ENCODE peak calls at places on chromosomes 6 and 20, in five cellular contexts. D, A, P, B and Q are unnamed samples.

GRCh38 chr6:80771941-80772340 is 665.5 kb downstream of the BCKDHB start:
- DNase-seq in P (peak), B (no peak), D (peak), A (no peak), Q (no peak)

GRCh38 chr6:96939019-96939805 is 14.7 kb downstream of the KLHL32 start:
- DNase-seq in P (no peak), D (peak), B (no peak), A (no peak), Q (no peak)

GRCh38 chr20:37670426-37670825 is 23.4 kb upstream of the CTNNBL1 start:
- DNase-seq in B (no peak), D (no peak), P (no peak), A (no peak), Q (peak)

GRCh38 chr6:19731286-19731685 is 105.9 kb upstream of the ID4 start:
- DNase-seq in A (no peak), D (peak), P (no peak), B (peak), Q (no peak)

GRCh38 chr20:50821994-50822393 is 27.1 kb downstream of the BCAS4 start:
- DNase-seq in D (no peak), A (no peak), B (no peak), P (no peak), Q (no peak)

GRCh38 chr6:165630544-165630953 is 32.5 kb downstream of the PDE10A start:
- DNase-seq in A (no peak), D (no peak), B (no peak), P (no peak), Q (no peak)

GRCh38 chr6:1212919-1213318 is 99.0 kb upstream of the FOXQ1 start:
- DNase-seq in D (no peak), P (no peak), B (no peak), A (no peak), Q (no peak)

GRCh38 chr6:150756170-150756569 is 109.3 kb upstream of the MTHFD1L start:
- DNase-seq in B (no peak), D (no peak), P (no peak), A (no peak), Q (no peak)

GRCh38 chr6:17334265-17334664 is 53.1 kb downstream of the RBM24 start:
- DNase-seq in B (no peak), P (no peak), A (no peak), D (peak), Q (no peak)

GRCh38 chr6:34508425-34508824 is 42.5 kb downstream of the PACSIN1 start:
- DNase-seq in A (no peak), B (no peak), P (no peak), D (no peak), Q (no peak)

GRCh38 chr20:32672982-32673727 is 586 bp downstream of the C20orf203 start:
- DNase-seq in A (no peak), B (no peak), P (no peak), D (no peak), Q (no peak)

GRCh38 chr6:136468711-136469110 is 81.5 kb downstream of the MAP7 start:
- DNase-seq in A (no peak), B (no peak), P (no peak), D (no peak), Q (no peak)

GRCh38 chr6:161194374-161194773 is 79.5 kb downstream of the AGPAT4 start:
- DNase-seq in P (no peak), A (no peak), D (no peak), B (no peak), Q (no peak)

GRCh38 chr6:34284563-34285545 is 36.0 kb upstream of the SMIM29 start:
- DNase-seq in D (no peak), P (no peak), B (peak), A (no peak), Q (no peak)

GRCh38 chr6:54913211-54913610 is 66.6 kb downstream of the FAM83B start:
- DNase-seq in P (no peak), B (no peak), D (no peak), A (no peak), Q (no peak)

GRCh38 chr6:99276747-99277146 is 72.7 kb downstream of the FAXC start:
- DNase-seq in B (no peak), D (no peak), P (no peak), A (no peak), Q (no peak)

GRCh38 chr6:25089442-25089841 is 153.7 kb upstream of the RIPOR2 start:
- DNase-seq in A (no peak), P (no peak), B (no peak), D (no peak), Q (no peak)

GRCh38 chr6:15121443-15121842 is 124.4 kb upstream of the JARID2 start:
- DNase-seq in B (no peak), A (no peak), P (no peak), D (no peak), Q (no peak)

GRCh38 chr6:146864885-146865284 is 266.1 kb downstream of the ADGB start:
- DNase-seq in P (no peak), D (no peak), B (no peak), A (no peak), Q (no peak)

GRCh38 chr20:13141541-13141940 is 79.5 kb upstream of the ISM1 start:
- DNase-seq in B (no peak), P (peak), D (no peak), A (no peak), Q (no peak)

GRCh38 chr20:25478889-25479568 is 71.6 kb downstream of the GINS1 start:
- DNase-seq in B (no peak), A (no peak), D (no peak), P (no peak), Q (no peak)

GRCh38 chr20:6381887-6382286 is 259.1 kb upstream of the FERMT1 start:
- DNase-seq in A (no peak), D (no peak), B (no peak), P (peak), Q (no peak)

GRCh38 chr6:143136647-143137046 is 76.0 kb downstream of the AIG1 start:
- DNase-seq in P (no peak), A (no peak), D (no peak), B (no peak), Q (no peak)